ENCODE peak calls at places on chromosomes 7 and 10, in five cellular contexts. One of them, this sample, is unnamed.

GRCh38 chr7:18420758-18421157 is 74.8 kb upstream of the HDAC9 start:
- DNase-seq in sigmoid colon: no peak
- DNase-seq in lung: no peak
- DNase-seq in uterus: no peak
- DNase-seq in fibroblast of lung: peak; percentile 24
- DNase-seq in this sample: no peak

GRCh38 chr10:56547163-56547562 is 186.1 kb upstream of the ZWINT start:
- DNase-seq in sigmoid colon: no peak
- DNase-seq in lung: no peak
- DNase-seq in uterus: no peak
- DNase-seq in fibroblast of lung: no peak
- DNase-seq in this sample: no peak

GRCh38 chr7:35355911-35356310 is 102.0 kb upstream of the TBX20 start:
- DNase-seq in sigmoid colon: no peak
- DNase-seq in lung: no peak
- DNase-seq in uterus: no peak
- DNase-seq in fibroblast of lung: no peak
- DNase-seq in this sample: no peak

GRCh38 chr10:15954188-15954587 is 93.9 kb upstream of the MINDY3 start:
- DNase-seq in sigmoid colon: no peak
- DNase-seq in lung: no peak
- DNase-seq in uterus: no peak
- DNase-seq in fibroblast of lung: no peak
- DNase-seq in this sample: no peak

GRCh38 chr10:36114913-36115312 is 472.8 kb upstream of the FZD8 start:
- DNase-seq in sigmoid colon: no peak
- DNase-seq in lung: peak; percentile 35
- DNase-seq in uterus: no peak
- DNase-seq in fibroblast of lung: peak; percentile 4
- DNase-seq in this sample: no peak

GRCh38 chr7:127954371-127954770 is 76.9 kb downstream of the LRRC4 start:
- DNase-seq in sigmoid colon: no peak
- DNase-seq in lung: no peak
- DNase-seq in uterus: no peak
- DNase-seq in fibroblast of lung: no peak
- DNase-seq in this sample: no peak

GRCh38 chr10:97851341-97852001 is 1.8 kb downstream of the GOLGA7B start:
- DNase-seq in sigmoid colon: no peak
- DNase-seq in lung: no peak
- DNase-seq in uterus: no peak
- DNase-seq in fibroblast of lung: no peak
- DNase-seq in this sample: peak; percentile 61

GRCh38 chr10:86390337-86391120 is 23.9 kb upstream of the GRID1 start:
- DNase-seq in sigmoid colon: peak; percentile 40
- DNase-seq in lung: no peak
- DNase-seq in uterus: no peak
- DNase-seq in fibroblast of lung: no peak
- DNase-seq in this sample: no peak

GRCh38 chr10:11153766-11154165 is 136.1 kb downstream of the CELF2 start:
- DNase-seq in sigmoid colon: no peak
- DNase-seq in lung: no peak
- DNase-seq in uterus: no peak
- DNase-seq in fibroblast of lung: no peak
- DNase-seq in this sample: no peak

GRCh38 chr10:113171662-113172061 is 221.6 kb downstream of the TCF7L2 start:
- DNase-seq in sigmoid colon: no peak
- DNase-seq in lung: no peak
- DNase-seq in uterus: no peak
- DNase-seq in fibroblast of lung: no peak
- DNase-seq in this sample: no peak

GRCh38 chr7:2203551-2204300 is 29.0 kb downstream of the MAD1L1 start:
- DNase-seq in sigmoid colon: peak; percentile 67
- DNase-seq in lung: no peak
- DNase-seq in uterus: peak; percentile 71
- DNase-seq in fibroblast of lung: peak; percentile 46
- DNase-seq in this sample: no peak

GRCh38 chr7:50265968-50266694 is 38.4 kb upstream of the IKZF1 start:
- DNase-seq in sigmoid colon: no peak
- DNase-seq in lung: no peak
- DNase-seq in uterus: no peak
- DNase-seq in fibroblast of lung: no peak
- DNase-seq in this sample: no peak

GRCh38 chr10:133075346-133076137 is 12.2 kb upstream of the ADGRA1 start:
- DNase-seq in sigmoid colon: no peak
- DNase-seq in lung: no peak
- DNase-seq in uterus: no peak
- DNase-seq in fibroblast of lung: no peak
- DNase-seq in this sample: no peak

GRCh38 chr10:78756604-78757442 is 311.9 kb upstream of the ZMIZ1 start:
- DNase-seq in sigmoid colon: peak; percentile 95
- DNase-seq in lung: peak; percentile 81
- DNase-seq in uterus: peak; percentile 91
- DNase-seq in fibroblast of lung: peak; percentile 96
- DNase-seq in this sample: peak; percentile 71

GRCh38 chr7:146414373-146414772 is 297.8 kb downstream of the CNTNAP2 start:
- DNase-seq in sigmoid colon: no peak
- DNase-seq in lung: no peak
- DNase-seq in uterus: no peak
- DNase-seq in fibroblast of lung: no peak
- DNase-seq in this sample: no peak

GRCh38 chr7:139522830-139523198 is 671 bp upstream of the CLEC2L start:
- DNase-seq in sigmoid colon: no peak
- DNase-seq in lung: no peak
- DNase-seq in uterus: no peak
- DNase-seq in fibroblast of lung: no peak
- DNase-seq in this sample: no peak

GRCh38 chr7:111401516-111401915 is 160.8 kb downstream of the IMMP2L start:
- DNase-seq in sigmoid colon: no peak
- DNase-seq in lung: no peak
- DNase-seq in uterus: no peak
- DNase-seq in fibroblast of lung: no peak
- DNase-seq in this sample: no peak

GRCh38 chr10:3784510-3785250 is at the start of gene KLF6:
- DNase-seq in sigmoid colon: peak; percentile 81
- DNase-seq in lung: no peak
- DNase-seq in uterus: no peak
- DNase-seq in fibroblast of lung: peak; percentile 43
- DNase-seq in this sample: peak; percentile 52

GRCh38 chr10:6278519-6279120 is 75.9 kb downstream of the PFKFB3 start:
- DNase-seq in sigmoid colon: no peak
- DNase-seq in lung: no peak
- DNase-seq in uterus: no peak
- DNase-seq in fibroblast of lung: no peak
- DNase-seq in this sample: no peak

GRCh38 chr10:49686651-49687050 is 7.2 kb downstream of the C10orf53 start:
- DNase-seq in sigmoid colon: no peak
- DNase-seq in lung: no peak
- DNase-seq in uterus: no peak
- DNase-seq in fibroblast of lung: no peak
- DNase-seq in this sample: no peak

GRCh38 chr7:29989257-29989995 is at the start of gene SCRN1:
- DNase-seq in sigmoid colon: peak; percentile 75
- DNase-seq in lung: no peak
- DNase-seq in uterus: peak; percentile 22
- DNase-seq in fibroblast of lung: peak; percentile 37
- DNase-seq in this sample: no peak

DNA sequence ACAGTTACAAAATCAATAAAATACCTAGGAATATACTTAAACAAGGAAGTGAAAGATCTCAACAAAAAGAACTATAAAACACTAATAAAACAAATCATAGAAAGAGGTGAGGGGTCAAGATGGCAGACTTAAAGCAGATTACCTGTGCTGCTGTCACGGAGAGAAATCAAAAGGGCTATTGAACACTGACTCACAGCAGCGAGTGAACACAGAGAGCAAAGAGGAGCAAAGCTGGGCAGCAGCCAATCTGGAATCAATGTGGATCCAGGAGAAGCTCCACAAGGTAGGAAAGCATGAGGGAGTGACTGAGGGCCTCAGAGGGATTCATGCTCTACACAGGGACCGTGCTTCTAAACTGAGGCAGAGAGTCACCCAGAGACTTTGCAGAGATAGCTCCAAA is 562.0 kb upstream of the SEMA3D start:
- DNase-seq in sigmoid colon: no peak
- DNase-seq in lung: no peak
- DNase-seq in uterus: no peak
- DNase-seq in fibroblast of lung: no peak
- DNase-seq in this sample: no peak
- H3K4me3 ChIP-seq in sigmoid colon: no peak overlapping the region
- H3K4me3 ChIP-seq in lung: no peak overlapping the region
- H3K4me3 ChIP-seq in uterus: no peak overlapping the region
- H3K4me3 ChIP-seq in fibroblast of lung: no peak overlapping the region
- H3K4me3 ChIP-seq in this sample: no peak overlapping the region

DNA sequence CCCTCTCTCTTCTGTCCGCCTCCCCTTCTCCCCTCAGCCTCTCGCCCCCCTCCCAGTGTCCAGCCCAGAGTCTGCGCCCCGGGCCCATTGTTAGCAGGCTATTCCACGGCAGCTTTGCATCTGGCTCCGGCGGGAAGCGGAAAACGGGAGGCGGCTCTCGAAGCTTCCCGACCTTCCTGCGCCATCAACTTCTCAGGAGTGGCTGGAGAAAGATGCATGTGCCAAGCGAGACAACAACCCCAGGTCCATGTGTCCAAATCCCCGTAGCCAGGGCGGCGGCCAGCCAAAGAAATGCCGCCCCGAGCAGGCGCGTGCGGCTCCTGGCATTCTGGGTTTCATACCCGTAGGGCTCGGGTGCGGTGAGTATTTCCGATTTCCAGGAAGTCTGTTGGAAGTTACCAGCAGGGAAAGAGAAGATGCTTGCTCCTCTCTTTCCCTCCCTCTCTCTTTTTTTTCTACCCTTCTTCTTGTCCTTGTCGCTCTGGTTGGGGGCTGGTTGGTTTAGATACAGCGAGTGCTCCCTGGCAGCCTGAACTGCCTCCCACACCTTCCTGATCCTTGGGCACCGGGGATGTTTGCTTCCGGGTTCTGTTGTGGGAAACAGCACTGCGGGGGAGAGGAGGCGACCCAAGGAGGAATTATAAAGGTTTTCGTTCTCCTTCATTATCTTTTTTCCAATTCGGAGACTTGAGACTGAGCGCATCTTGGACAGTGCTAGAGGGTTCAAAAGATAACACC is 1.2 kb upstream of the HOXA2 start:
- DNase-seq in sigmoid colon: peak; percentile 74
- DNase-seq in lung: no peak
- DNase-seq in uterus: no peak
- DNase-seq in fibroblast of lung: peak; percentile 49
- DNase-seq in this sample: no peak
- H3K27me3 ChIP-seq in sigmoid colon: no peaks in the 10 kb centered on the region
- H3K27me3 ChIP-seq in lung: no peaks in the 10 kb centered on the region
- H3K27me3 ChIP-seq in uterus: no peaks in the 10 kb centered on the region
- H3K27me3 ChIP-seq in fibroblast of lung: no peaks in the 10 kb centered on the region
- H3K27me3 ChIP-seq in this sample: peaks cover 100% of the 10 kb centered on the region

GRCh38 chr10:131931981-131932380 is 31.2 kb downstream of the PPP2R2D start:
- DNase-seq in sigmoid colon: peak; percentile 60
- DNase-seq in lung: no peak
- DNase-seq in uterus: no peak
- DNase-seq in fibroblast of lung: no peak
- DNase-seq in this sample: no peak
- H3K4me3 ChIP-seq in sigmoid colon: no peak overlapping the region
- H3K4me3 ChIP-seq in lung: no peak overlapping the region
- H3K4me3 ChIP-seq in uterus: no peak overlapping the region
- H3K4me3 ChIP-seq in fibroblast of lung: no peak overlapping the region
- H3K4me3 ChIP-seq in this sample: no peak overlapping the region

DNA sequence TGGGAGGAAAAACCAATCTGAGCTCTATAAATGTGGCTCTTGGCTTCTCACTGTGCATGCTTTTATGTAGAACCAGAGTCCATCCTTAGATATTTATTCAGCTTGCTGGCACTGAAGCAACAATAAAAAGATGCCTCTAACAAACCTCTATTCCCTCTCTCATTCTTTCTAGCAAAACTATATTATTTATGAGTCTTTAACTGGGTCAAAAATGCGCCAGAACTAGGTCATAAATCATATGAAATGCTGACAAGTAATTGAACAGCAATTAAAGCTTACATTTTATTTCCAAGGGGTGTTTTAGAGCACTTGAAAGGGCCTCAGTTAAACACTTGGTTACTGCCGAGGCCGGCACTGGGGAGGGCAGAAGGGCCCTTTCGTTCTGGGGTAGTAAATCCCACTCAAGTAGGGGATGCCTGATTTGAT is 14.0 kb downstream of the HOXA4 start:
- DNase-seq in sigmoid colon: no peak
- DNase-seq in lung: no peak
- DNase-seq in uterus: no peak
- DNase-seq in fibroblast of lung: peak; percentile 42
- DNase-seq in this sample: no peak
- H3K27me3 ChIP-seq in sigmoid colon: no peaks in the 10 kb centered on the region
- H3K27me3 ChIP-seq in lung: no peaks in the 10 kb centered on the region
- H3K27me3 ChIP-seq in uterus: no peaks in the 10 kb centered on the region
- H3K27me3 ChIP-seq in fibroblast of lung: no peaks in the 10 kb centered on the region
- H3K27me3 ChIP-seq in this sample: peaks cover 71% of the 10 kb centered on the region

DNA sequence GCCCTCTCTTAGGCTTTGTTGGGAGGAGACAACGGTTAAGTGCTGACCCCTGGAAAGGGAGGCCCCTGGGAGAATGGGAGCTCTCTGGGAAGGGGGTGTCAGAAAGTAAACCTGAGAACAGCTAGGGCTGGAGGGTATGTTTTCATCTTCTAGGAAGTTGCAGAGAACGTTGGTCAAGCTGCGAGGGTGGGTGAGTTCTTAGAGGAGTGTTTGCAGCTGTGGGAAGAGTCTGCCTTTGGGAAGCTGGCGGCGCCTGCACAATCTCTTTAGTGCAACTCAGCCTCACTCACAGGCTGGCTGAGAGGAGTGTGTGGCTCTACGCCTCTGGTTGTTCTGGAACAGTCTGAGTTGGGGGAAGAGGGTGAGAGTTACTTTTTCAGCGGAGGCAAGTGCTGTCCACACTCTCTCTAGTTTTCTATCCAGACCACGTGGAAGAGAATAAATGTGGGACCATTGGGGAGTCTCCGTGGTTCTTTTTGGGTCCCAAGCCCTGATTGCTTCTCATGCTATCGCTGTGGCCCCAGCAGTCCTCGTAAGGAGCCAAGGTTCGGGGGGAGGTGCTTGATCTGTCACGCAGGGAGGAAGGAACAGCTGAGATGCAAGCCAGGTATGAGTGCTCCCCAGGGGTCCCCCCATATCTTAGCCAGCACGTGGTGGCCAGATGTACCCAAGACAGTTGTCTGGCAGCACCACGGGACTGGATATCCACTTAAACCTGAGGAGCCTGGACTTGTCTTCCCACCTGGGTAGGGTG is 237.2 kb downstream of the BUB3 start:
- DNase-seq in sigmoid colon: no peak
- DNase-seq in lung: no peak
- DNase-seq in uterus: no peak
- DNase-seq in fibroblast of lung: no peak
- DNase-seq in this sample: no peak
- H3K4me3 ChIP-seq in sigmoid colon: no peak overlapping the region
- H3K4me3 ChIP-seq in lung: no peak overlapping the region
- H3K4me3 ChIP-seq in uterus: no peak overlapping the region
- H3K4me3 ChIP-seq in fibroblast of lung: no peak overlapping the region
- H3K4me3 ChIP-seq in this sample: no peak overlapping the region

GRCh38 chr7:176786-177185 is 15.6 kb upstream of the FAM20C start:
- DNase-seq in sigmoid colon: no peak
- DNase-seq in lung: no peak
- DNase-seq in uterus: no peak
- DNase-seq in fibroblast of lung: no peak
- DNase-seq in this sample: no peak
- H3K27me3 ChIP-seq in sigmoid colon: no peaks in the 10 kb centered on the region
- H3K27me3 ChIP-seq in lung: no peaks in the 10 kb centered on the region
- H3K27me3 ChIP-seq in uterus: no peaks in the 10 kb centered on the region
- H3K27me3 ChIP-seq in fibroblast of lung: no peaks in the 10 kb centered on the region
- H3K27me3 ChIP-seq in this sample: no peaks in the 10 kb centered on the region